ENCODE peak calls at places on chromosomes 16 and 17, in nine cellular contexts. H is progenitor cell of endocrine pancreas, K is body of pancreas, B is Calu3, Y is lung, C is choroid plexus epithelial cell, M is cardiac fibroblast, T is heart right ventricle, R is fibroblast of mammary gland. Q is an unnamed sample.

GRCh38 chr16:49587051-49587450 is 213.4 kb downstream of the C16orf78 start:
- DNase-seq in H (no peak), K (no peak), B (no peak), Y (no peak), C (no peak), M (no peak), T (no peak), R (no peak), Q (no peak)

GRCh38 chr16:29898786-29899515 is 399 bp downstream of the SEZ6L2 start:
- DNase-seq in H (no peak), K (peak), B (peak), Y (no peak), C (no peak), M (no peak), T (no peak), R (no peak), Q (no peak)

GRCh38 chr17:35499548-35499947 is 37.9 kb downstream of the SLFN12L start:
- DNase-seq in H (no peak), K (no peak), B (no peak), Y (no peak), C (no peak), M (no peak), T (no peak), R (no peak), Q (no peak)

GRCh38 chr16:3674513-3675295 is 20.2 kb downstream of the DNASE1 start:
- DNase-seq in H (no peak), K (no peak), B (no peak), Y (no peak), C (no peak), M (no peak), T (no peak), R (no peak), Q (no peak)

GRCh38 chr16:11907160-11907970 is 8.4 kb downstream of the GSPT1 start:
- DNase-seq in H (no peak), K (no peak), B (no peak), Y (no peak), C (no peak), M (no peak), T (no peak), R (no peak), Q (no peak)

GRCh38 chr17:15432807-15433547 is 34.4 kb downstream of the CDRT4 start:
- DNase-seq in H (no peak), K (no peak), B (no peak), Y (no peak), C (peak), M (peak), T (no peak), R (peak), Q (no peak)

GRCh38 chr16:83955218-83956130 is 2.4 kb downstream of the OSGIN1 start:
- DNase-seq in H (no peak), K (peak), B (no peak), Y (no peak), C (peak), M (peak), T (peak), R (peak), Q (no peak)

GRCh38 chr17:332558-333322 is 19.9 kb downstream of the RPH3AL start:
- DNase-seq in H (no peak), K (peak), B (no peak), Y (no peak), C (peak), M (peak), T (no peak), R (no peak), Q (no peak)

GRCh38 chr16:77214411-77215138 is 15.4 kb downstream of the SYCE1L start:
- DNase-seq in H (no peak), K (no peak), B (no peak), Y (no peak), C (no peak), M (no peak), T (no peak), R (peak), Q (no peak)

GRCh38 chr17:9177212-9177611 is 155.9 kb downstream of the NTN1 start:
- DNase-seq in H (no peak), K (no peak), B (no peak), Y (no peak), C (no peak), M (no peak), T (peak), R (no peak), Q (no peak)

GRCh38 chr17:39002991-39003715 is 36.0 kb upstream of the FBXO47 start:
- DNase-seq in H (no peak), K (peak), B (no peak), Y (peak), C (peak), M (peak), T (peak), R (peak), Q (no peak)

GRCh38 chr16:4290236-4290830 is 17.5 kb upstream of the TFAP4 start:
- DNase-seq in H (no peak), K (no peak), B (peak), Y (peak), C (peak), M (peak), T (no peak), R (peak), Q (no peak)

GRCh38 chr16:583470-583814 is 6.4 kb upstream of the RAB40C start:
- DNase-seq in H (no peak), K (peak), B (no peak), Y (no peak), C (no peak), M (no peak), T (no peak), R (no peak), Q (no peak)

GRCh38 chr17:35879748-35880654 is at the start of gene CCL5:
- DNase-seq in H (no peak), K (peak), B (no peak), Y (no peak), C (peak), M (peak), T (no peak), R (peak), Q (no peak)

GRCh38 chr16:89048087-89048729 is 45.4 kb upstream of the ACSF3 start:
- DNase-seq in H (no peak), K (no peak), B (no peak), Y (no peak), C (no peak), M (no peak), T (no peak), R (no peak), Q (no peak)

GRCh38 chr17:55769625-55770000 is 18.8 kb downstream of the PCTP start:
- DNase-seq in H (no peak), K (no peak), B (peak), Y (no peak), C (peak), M (peak), T (no peak), R (peak), Q (no peak)

GRCh38 chr17:19284005-19284959 is 47.1 kb downstream of the EPN2 start:
- DNase-seq in H (no peak), K (no peak), B (no peak), Y (no peak), C (no peak), M (no peak), T (no peak), R (no peak), Q (no peak)

GRCh38 chr17:27622914-27623313 is 8.1 kb upstream of the LGALS9 start:
- DNase-seq in H (no peak), K (no peak), B (no peak), Y (no peak), C (no peak), M (no peak), T (no peak), R (no peak), Q (no peak)

GRCh38 chr17:71237903-71238538 is 882.8 kb upstream of the SOX9 start:
- DNase-seq in H (no peak), K (no peak), B (no peak), Y (no peak), C (peak), M (peak), T (no peak), R (peak), Q (no peak)

GRCh38 chr17:76131061-76131691 is 9.9 kb downstream of the FOXJ1 start:
- DNase-seq in H (no peak), K (no peak), B (no peak), Y (no peak), C (no peak), M (no peak), T (no peak), R (no peak), Q (no peak)

GRCh38 chr17:73346763-73347162 is 35.0 kb upstream of the CDC42EP4 start:
- DNase-seq in H (no peak), K (no peak), B (no peak), Y (no peak), C (no peak), M (no peak), T (no peak), R (no peak), Q (no peak)

GRCh38 chr16:9097266-9098219 is 6.1 kb downstream of the HAPSTR1 start:
- DNase-seq in H (no peak), K (no peak), B (no peak), Y (peak), C (no peak), M (no peak), T (no peak), R (no peak), Q (no peak)

GRCh38 chr17:56595831-56596740 is 2.6 kb downstream of the NOG start:
- DNase-seq in H (no peak), K (no peak), B (peak), Y (no peak), C (no peak), M (no peak), T (no peak), R (no peak), Q (no peak)

GRCh38 chr16:57757326-57757786 is 21.8 kb downstream of the KATNB1 start:
- DNase-seq in H (peak), K (peak), B (peak), Y (peak), C (peak), M (peak), T (peak), R (peak), Q (peak)

GRCh38 chr17:66301418-66301863 is 972 bp upstream of the PRKCA start:
- DNase-seq in H (no peak), K (no peak), B (no peak), Y (no peak), C (no peak), M (no peak), T (no peak), R (no peak), Q (no peak)

GRCh38 chr16:85126731-85127662 is 14.7 kb upstream of the CIBAR2 start:
- DNase-seq in H (no peak), K (peak), B (peak), Y (no peak), C (peak), M (peak), T (no peak), R (peak), Q (no peak)

GRCh38 chr17:44965491-44966234 is 2.4 kb downstream of the C1QL1 start:
- DNase-seq in H (no peak), K (no peak), B (no peak), Y (no peak), C (no peak), M (no peak), T (no peak), R (no peak), Q (no peak)

GRCh38 chr17:81428121-81428515 is 32.9 kb downstream of the BAHCC1 start:
- DNase-seq in H (no peak), K (peak), B (peak), Y (no peak), C (no peak), M (no peak), T (no peak), R (no peak), Q (no peak)

DNA sequence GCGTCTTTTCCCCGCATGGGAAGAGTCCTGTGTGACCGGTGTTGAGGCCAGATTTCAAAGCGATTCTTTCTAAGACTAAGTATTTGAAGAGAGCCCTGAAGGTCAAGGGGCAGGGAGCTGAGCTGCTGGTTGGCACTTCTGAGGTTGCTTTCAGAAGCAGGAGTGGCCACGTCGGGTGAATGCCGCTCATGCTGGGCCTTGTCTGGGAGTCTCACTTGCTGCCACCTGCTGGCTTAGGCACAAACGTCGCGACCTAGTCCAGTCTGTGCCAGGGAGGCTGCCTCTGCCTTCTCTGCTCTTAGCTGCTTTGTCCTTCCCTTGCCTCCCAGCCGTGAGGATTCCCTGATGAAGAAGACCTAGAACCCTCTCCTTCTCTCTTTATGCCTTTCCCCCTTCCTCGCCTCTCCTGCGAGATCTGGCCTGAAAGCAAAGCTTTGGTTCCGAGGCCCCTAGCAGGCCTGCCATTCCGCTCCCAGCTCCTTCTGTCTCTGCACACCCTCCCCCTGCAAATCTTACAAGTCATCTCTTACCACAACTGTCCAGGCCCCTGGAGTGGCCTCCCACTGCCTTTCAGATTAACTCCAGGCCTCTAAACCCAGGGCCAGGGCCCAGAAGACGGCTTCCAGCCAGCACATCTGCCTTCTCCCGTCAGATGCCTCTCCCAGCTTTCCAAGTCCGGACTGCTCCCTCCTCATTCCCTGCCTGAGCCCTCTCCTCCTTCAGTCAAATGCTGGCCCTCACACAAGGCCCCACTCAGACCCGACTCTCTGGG is 11.4 kb downstream of the CTNS start:
- DNase-seq in H (peak), K (peak), B (peak), Y (no peak), C (peak), M (peak), T (peak), R (peak), Q (no peak)
- TF ChIP-seq CTCF in H (peak), K (peak), B (peak), Y (no peak), C (peak), M (peak), T (no peak), R (peak), Q (peak)

GRCh38 chr17:28735242-28735722 is 6.7 kb downstream of the NEK8 start:
- DNase-seq in H (no peak), K (no peak), B (peak), Y (no peak), C (peak), M (no peak), T (no peak), R (no peak), Q (no peak)
- TF ChIP-seq CTCF in H (no peak), K (no peak), B (no peak), Y (no peak), C (peak), M (no peak), T (no peak), R (no peak), Q (no peak)

DNA sequence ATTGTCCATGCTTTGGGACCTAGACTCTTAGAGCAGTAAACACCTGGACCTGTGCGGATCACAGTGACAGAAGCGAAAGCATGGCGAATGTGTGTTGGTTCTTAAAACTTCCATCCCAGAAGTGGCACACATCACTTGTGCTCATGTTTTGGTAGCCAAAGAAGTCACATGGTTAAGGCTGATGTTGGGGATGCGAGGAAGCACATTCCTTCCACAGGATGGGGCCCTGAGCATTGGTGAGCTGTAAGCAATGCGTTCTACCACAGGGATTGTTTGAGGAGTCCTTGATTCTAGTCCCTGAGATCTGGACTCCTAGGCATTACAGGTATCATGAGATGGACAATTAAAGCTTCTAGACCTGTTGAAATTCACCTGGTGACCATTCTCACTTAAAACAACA is 375.9 kb downstream of the UTP18 start:
- DNase-seq in H (no peak), K (no peak), B (no peak), Y (no peak), C (no peak), M (no peak), T (no peak), R (no peak), Q (no peak)
- TF ChIP-seq CTCF in H (peak), K (no peak), B (no peak), Y (no peak), C (no peak), M (no peak), T (no peak), R (no peak), Q (no peak)

GRCh38 chr16:68782198-68783174 is 45.4 kb downstream of the CDH1 start:
- DNase-seq in H (no peak), K (no peak), B (no peak), Y (no peak), C (no peak), M (no peak), T (no peak), R (no peak), Q (no peak)

GRCh38 chr16:68784226-68784625 is 47.1 kb downstream of the CDH1 start:
- DNase-seq in H (no peak), K (no peak), B (no peak), Y (no peak), C (no peak), M (no peak), T (no peak), R (no peak), Q (no peak)

GRCh38 chr16:68779891-68780290 is 42.8 kb downstream of the CDH1 start:
- DNase-seq in H (no peak), K (peak), B (no peak), Y (no peak), C (no peak), M (no peak), T (no peak), R (no peak), Q (no peak)

GRCh38 chr16:68784721-68785120 is 47.6 kb downstream of the CDH1 start:
- DNase-seq in H (no peak), K (no peak), B (no peak), Y (no peak), C (no peak), M (no peak), T (no peak), R (no peak), Q (no peak)

DNA sequence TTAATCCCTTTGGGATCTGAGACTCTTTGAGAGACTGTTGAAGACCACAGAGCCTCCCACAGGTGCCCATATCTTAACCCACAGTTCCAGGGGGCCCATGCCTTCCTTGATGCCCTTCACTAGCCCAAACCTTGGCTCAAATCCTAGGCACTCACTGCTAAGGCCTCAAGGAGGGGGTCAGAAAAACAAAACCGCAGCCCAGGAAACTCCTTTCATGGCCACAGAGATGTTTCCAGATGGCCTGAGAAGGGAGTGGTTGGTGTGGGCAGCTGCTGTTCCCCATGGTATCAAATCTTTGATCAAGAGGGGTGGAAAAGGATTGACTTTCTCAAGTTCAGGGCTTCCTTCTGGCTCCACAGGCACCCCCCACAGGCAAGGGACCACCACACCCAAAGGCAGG is 44.7 kb downstream of the CDH1 start:
- DNase-seq in H (no peak), K (no peak), B (no peak), Y (no peak), C (no peak), M (no peak), T (no peak), R (no peak), Q (no peak)
- TF ChIP-seq CTCF in H (no peak), K (no peak), B (no peak), Y (no peak), C (no peak), M (no peak), T (no peak), R (no peak), Q (no peak)

Q was measured in osteocyte.